ENCODE peak calls at places on chromosomes 6 and 20, in four cellular contexts. L is WTC11, A is HepG2, X is GM12878. Q is an unnamed sample.

GRCh38 chr20:58228484-58229197 is at the start of gene ANKRD60:
- DNase-seq in L (peak; percentile 76), A (no peak), X (no peak), Q (peak; percentile 31)

GRCh38 chr6:16396497-16397319 is 158.3 kb downstream of the GMPR start:
- DNase-seq in L (no peak), A (no peak), X (no peak), Q (no peak)

GRCh38 chr20:23287366-23288190 is 63.0 kb upstream of the NXT1 start:
- DNase-seq in L (no peak), A (no peak), X (no peak), Q (no peak)

GRCh38 chr6:39377530-39377929 is 55.0 kb upstream of the KCNK16 start:
- DNase-seq in L (peak; percentile 76), A (peak; percentile 33), X (no peak), Q (no peak)

GRCh38 chr6:128508588-128509296 is 11.7 kb downstream of the PTPRK start:
- DNase-seq in L (no peak), A (peak; percentile 97), X (no peak), Q (no peak)

GRCh38 chr6:20851795-20852194 is 317.5 kb downstream of the CDKAL1 start:
- DNase-seq in L (no peak), A (no peak), X (no peak), Q (no peak)

GRCh38 chr6:85004283-85005010 is 240.0 kb upstream of the TBX18 start:
- DNase-seq in L (no peak), A (no peak), X (no peak), Q (no peak)

GRCh38 chr6:38326837-38327236 is 312.9 kb downstream of the BTBD9 start:
- DNase-seq in L (no peak), A (no peak), X (no peak), Q (no peak)

GRCh38 chr6:240151-240550 is 52.1 kb upstream of the DUSP22 start:
- DNase-seq in L (no peak), A (no peak), X (no peak), Q (no peak)

GRCh38 chr20:22611636-22612035 is 27.3 kb upstream of the FOXA2 start:
- DNase-seq in L (no peak), A (no peak), X (no peak), Q (no peak)

GRCh38 chr20:46602429-46602828 is 48.8 kb downstream of the SLC13A3 start:
- DNase-seq in L (no peak), A (no peak), X (no peak), Q (no peak)

GRCh38 chr6:40482532-40482931 is 104.6 kb downstream of the LRFN2 start:
- DNase-seq in L (peak; percentile 21), A (no peak), X (no peak), Q (no peak)

GRCh38 chr20:25319241-25320034 is 71.2 kb downstream of the ABHD12 start:
- DNase-seq in L (no peak), A (no peak), X (no peak), Q (no peak)

GRCh38 chr6:71091946-71092345 is 135.1 kb upstream of the B3GAT2 start:
- DNase-seq in L (no peak), A (no peak), X (no peak), Q (no peak)

GRCh38 chr6:149887343-149887742 is 10.6 kb downstream of the RAET1E start:
- DNase-seq in L (no peak), A (no peak), X (no peak), Q (no peak)

GRCh38 chr20:39876974-39877615 is 811.9 kb downstream of the MAFB start:
- DNase-seq in L (no peak), A (no peak), X (no peak), Q (no peak)

GRCh38 chr20:39875493-39876110 is 813.4 kb downstream of the MAFB start:
- DNase-seq in L (no peak), A (no peak), X (no peak), Q (no peak)

GRCh38 chr20:39871013-39871412 is 818.0 kb downstream of the MAFB start:
- DNase-seq in L (no peak), A (no peak), X (no peak), Q (no peak)

GRCh38 chr20:39873286-39873685 is 815.8 kb downstream of the MAFB start:
- DNase-seq in L (no peak), A (no peak), X (no peak), Q (no peak)

GRCh38 chr20:39874049-39874893 is 814.8 kb downstream of the MAFB start:
- DNase-seq in L (peak; percentile 87), A (peak; percentile 55), X (peak; percentile 60), Q (peak; percentile 30)
- TF ChIP-seq TCF7 in L (no peak), A (no peak), X (no peak), Q (no peak)

DNA sequence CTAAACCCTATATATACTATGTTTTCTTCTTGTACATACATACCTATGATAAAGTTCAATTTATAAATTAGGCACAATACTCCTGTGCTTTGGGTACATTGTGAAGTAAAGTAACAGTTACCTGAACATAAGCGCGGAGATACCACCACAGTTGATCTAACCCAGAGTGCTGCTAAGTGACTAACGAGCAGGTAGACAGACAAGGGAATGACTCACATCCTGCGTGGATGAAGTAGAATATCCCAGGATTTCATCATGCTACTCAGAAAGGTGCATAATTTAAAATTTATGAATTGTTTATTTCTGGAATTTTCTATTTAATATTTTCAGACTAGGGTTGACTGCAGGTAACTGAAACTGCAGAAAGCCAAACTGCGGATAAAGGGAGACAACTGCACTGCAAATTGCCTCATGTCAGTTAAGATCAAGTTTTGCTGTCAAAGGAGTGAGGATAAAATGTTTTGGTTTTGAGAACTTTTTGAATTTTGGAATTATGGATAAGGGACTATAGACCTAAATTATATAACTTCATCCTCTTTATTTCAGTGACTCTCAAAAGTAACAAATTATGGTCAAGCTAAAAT is 14.4 kb downstream of the MKKS start:
- DNase-seq in L (no peak), A (no peak), X (no peak), Q (no peak)
- TF ChIP-seq TCF7 in L (no peak), A (no peak), X (no peak), Q (no peak)

GRCh38 chr6:90411292-90411781 is 114.7 kb upstream of the BACH2 start:
- DNase-seq in L (no peak), A (no peak), X (peak; percentile 59), Q (no peak)
- TF ChIP-seq TCF7 in L (no peak), A (no peak), X (no peak), Q (no peak)

DNA sequence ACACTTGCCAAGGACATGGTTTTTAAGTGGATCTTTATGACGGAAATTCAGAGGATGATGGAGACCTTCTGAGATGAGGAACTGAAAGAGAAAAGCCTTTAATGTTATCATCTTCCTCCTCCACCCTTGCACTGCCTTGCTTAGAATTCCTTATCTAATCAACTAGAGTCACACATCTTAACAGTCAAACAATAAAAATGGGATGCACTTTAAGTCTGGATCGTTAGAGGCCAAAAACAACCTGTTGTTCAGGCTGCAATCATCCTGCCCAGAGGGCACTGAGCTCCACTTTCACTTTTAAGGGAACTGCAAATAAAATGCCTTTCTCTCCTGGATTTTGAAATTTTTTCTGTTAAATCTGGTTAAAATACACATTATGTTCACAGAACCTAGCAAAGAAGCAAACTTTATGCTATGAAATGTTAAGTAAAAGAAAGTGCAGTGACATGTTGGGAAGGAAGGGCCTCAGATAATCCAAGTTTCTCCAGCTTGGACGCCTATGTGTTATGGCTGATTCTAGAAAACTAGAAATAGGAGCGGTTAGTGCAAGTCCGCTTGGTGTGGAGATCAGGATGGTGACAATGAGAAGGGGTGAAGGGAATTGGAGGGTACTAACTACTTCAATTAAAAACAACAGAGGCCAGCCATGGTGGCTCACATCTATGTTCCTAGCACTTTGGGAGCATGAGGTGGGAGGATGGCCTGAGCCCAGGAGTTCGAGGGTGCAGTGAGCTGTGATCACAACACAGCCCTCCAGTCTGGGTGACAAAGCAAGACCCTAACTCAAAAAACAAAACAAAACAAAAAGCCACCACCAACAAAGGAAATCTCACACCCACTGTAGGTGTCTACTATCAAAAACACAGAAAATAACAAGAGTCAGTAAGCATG is 66.4 kb upstream of the KIF13A start:
- DNase-seq in L (no peak), A (no peak), X (no peak), Q (peak; percentile 60)
- TF ChIP-seq TCF7 in L (no peak), A (no peak), X (no peak), Q (no peak)

GRCh38 chr20:19909696-19910095 is 107.5 kb upstream of the NAA20 start:
- DNase-seq in L (no peak), A (no peak), X (no peak), Q (no peak)
- TF ChIP-seq TCF7 in L (no peak), A (no peak), X (no peak), Q (no peak)

DNA sequence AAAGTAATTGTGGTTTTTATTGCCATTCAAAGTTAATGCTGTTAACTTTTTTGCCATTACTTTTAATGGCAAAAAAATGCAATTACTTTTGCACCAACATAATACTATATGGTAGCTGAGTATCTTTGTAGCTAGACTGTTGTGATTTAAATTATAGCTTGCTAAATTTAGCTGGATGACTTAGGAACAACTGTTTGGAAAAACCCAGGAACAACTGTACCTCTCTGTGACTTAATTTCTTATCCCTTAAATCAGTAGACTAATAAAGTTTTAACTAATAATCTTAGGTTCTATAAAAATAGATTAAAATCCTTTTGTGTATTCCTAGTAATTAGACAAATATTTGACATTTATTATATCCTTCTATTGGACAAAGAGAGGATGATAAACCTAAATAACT is 268.2 kb downstream of the TENT5A start:
- DNase-seq in L (no peak), A (no peak), X (no peak), Q (no peak)
- TF ChIP-seq TCF7 in L (no peak), A (no peak), X (no peak), Q (no peak)

GRCh38 chr6:134806151-134806550 is 143.8 kb downstream of the ALDH8A1 start:
- DNase-seq in L (no peak), A (no peak), X (no peak), Q (no peak)
- TF ChIP-seq TCF7 in L (no peak), A (no peak), X (no peak), Q (no peak)

GRCh38 chr6:110542311-110543024 is 66.1 kb upstream of the SLC22A16 start:
- DNase-seq in L (no peak), A (no peak), X (no peak), Q (no peak)
- TF ChIP-seq TCF7 in L (no peak), A (no peak), X (no peak), Q (no peak)

DNA sequence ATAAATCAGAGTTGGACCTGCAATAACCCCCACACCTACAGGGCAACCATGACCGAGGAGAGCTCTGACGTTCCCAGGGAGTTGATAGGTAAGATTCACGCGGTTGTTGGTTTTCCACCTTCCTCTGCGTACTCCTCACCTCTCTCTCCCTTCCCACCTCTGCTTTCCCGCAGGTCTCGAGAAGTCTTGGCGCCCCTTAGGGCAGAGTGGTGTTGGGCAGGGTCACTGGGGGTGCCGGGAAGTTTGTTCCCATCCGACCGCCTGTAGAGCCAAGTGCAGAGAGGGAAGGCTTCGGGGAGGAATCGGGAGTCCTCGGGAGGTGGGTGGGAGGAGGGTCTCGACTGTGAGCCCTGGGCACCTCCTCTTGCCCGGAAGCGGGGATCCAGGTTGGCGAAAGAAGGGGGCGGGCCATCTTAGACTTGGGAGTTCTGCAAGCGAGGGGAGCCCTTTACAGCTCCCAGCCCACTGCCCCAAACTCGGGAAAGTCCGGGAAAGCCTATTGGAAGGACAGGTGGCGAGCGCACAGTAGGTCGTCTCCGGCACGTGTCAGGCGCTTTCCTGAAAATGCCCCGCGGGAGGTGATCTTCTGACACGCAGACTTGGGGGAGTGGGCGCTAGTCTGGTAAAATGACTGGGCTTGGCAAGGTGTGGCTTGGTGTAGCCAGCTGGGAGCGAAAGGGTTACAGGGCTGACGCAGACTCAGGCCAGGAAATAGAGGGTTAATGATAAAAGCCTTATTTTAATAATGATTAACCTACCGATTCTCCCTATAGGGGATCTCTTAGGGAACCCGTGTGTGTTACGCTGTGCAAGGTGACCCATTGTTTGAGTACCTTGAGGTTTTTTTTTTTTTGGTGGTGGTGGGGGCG is 808 bp downstream of the CARMIL1 start:
- DNase-seq in L (peak; percentile 78), A (peak; percentile 30), X (no peak), Q (no peak)
- TF ChIP-seq TCF7 in L (no peak), A (no peak), X (no peak), Q (no peak)

Q was measured in K562.